ENCODE peak calls at places on chromosome 3, in four cellular contexts. X, R, K and Y are unnamed samples.

GRCh38 chr3:185469542-185469941 is 29.3 kb downstream of the TMEM41A start:
- DNase-seq in X (no peak), R (no peak), K (no peak), Y (no peak)

GRCh38 chr3:40971191-40972168 is 227.8 kb upstream of the CTNNB1 start:
- DNase-seq in X (no peak), R (peak), K (peak), Y (no peak)

GRCh38 chr3:160226026-160226739 is 961 bp downstream of the C3orf80 start:
- DNase-seq in X (no peak), R (no peak), K (peak), Y (no peak)

GRCh38 chr3:61617041-61617440 is 55.7 kb downstream of the PTPRG start:
- DNase-seq in X (no peak), R (no peak), K (no peak), Y (no peak)

GRCh38 chr3:113649169-113649833 is 47.1 kb downstream of the USF3 start:
- DNase-seq in X (no peak), R (no peak), K (no peak), Y (no peak)

GRCh38 chr3:170622369-170623159 is 36.7 kb upstream of the SLC7A14 start:
- DNase-seq in X (no peak), R (peak), K (peak), Y (no peak)

GRCh38 chr3:172846706-172847105 is 96.2 kb downstream of the ECT2 start:
- DNase-seq in X (no peak), R (no peak), K (no peak), Y (no peak)

GRCh38 chr3:56762718-56763117 is 39.0 kb downstream of the ARHGEF3 start:
- DNase-seq in X (no peak), R (no peak), K (no peak), Y (no peak)

GRCh38 chr3:114615535-114616064 is 321.8 kb downstream of the TIGIT start:
- DNase-seq in X (no peak), R (no peak), K (peak), Y (no peak)

GRCh38 chr3:49689046-49689886 is at the start of the genes MST1 and RNF123:
- DNase-seq in X (peak), R (peak), K (no peak), Y (no peak)

GRCh38 chr3:184691397-184692131 is 20.3 kb downstream of the MAGEF1 start:
- DNase-seq in X (no peak), R (no peak), K (no peak), Y (peak)

GRCh38 chr3:123331651-123332050 is 117.2 kb downstream of the ADCY5 start:
- DNase-seq in X (no peak), R (no peak), K (no peak), Y (no peak)

GRCh38 chr3:51478630-51479029 is 21.2 kb downstream of the DCAF1 start:
- DNase-seq in X (no peak), R (no peak), K (no peak), Y (no peak)

GRCh38 chr3:197750863-197751737 is 1.4 kb downstream of the FYTTD1 start:
- DNase-seq in X (peak), R (peak), K (peak), Y (no peak)

GRCh38 chr3:64235605-64236004 is 10.3 kb upstream of the PRICKLE2 start:
- DNase-seq in X (no peak), R (no peak), K (no peak), Y (no peak)